ENCODE peak calls at places on chromosomes 13 and 19, in four cellular contexts. S, F, L and D are unnamed samples.

GRCh38 chr19:53998223-53998622 is 6.8 kb downstream of the CACNG6 start:
- DNase-seq in S (no peak), F (no peak), L (no peak), D (no peak)

GRCh38 chr13:49374585-49375290 is 69.1 kb downstream of the CAB39L start:
- DNase-seq in L (no peak), S (no peak), F (no peak), D (no peak)

GRCh38 chr19:2659856-2660432 is 42.5 kb downstream of the GNG7 start:
- DNase-seq in S (no peak), L (no peak), F (no peak), D (no peak)

GRCh38 chr19:49502866-49503581 is 6.8 kb downstream of the RPS11 start:
- DNase-seq in S (no peak), L (peak), F (no peak), D (no peak)

GRCh38 chr19:3494051-3494450 is 6.4 kb downstream of the DOHH start:
- DNase-seq in S (no peak), F (no peak), L (no peak), D (no peak)

GRCh38 chr13:112981361-112981905 is 12.4 kb downstream of the MCF2L start:
- DNase-seq in F (no peak), S (no peak), L (no peak), D (no peak)

GRCh38 chr19:43599635-43600295 is 3.4 kb downstream of the ZNF576 start:
- DNase-seq in L (no peak), S (no peak), F (no peak), D (no peak)

GRCh38 chr19:58054792-58055482 is 4.1 kb upstream of the ZNF135 start:
- DNase-seq in S (no peak), L (no peak), F (no peak), D (no peak)

GRCh38 chr19:51163257-51163656 is 21.2 kb downstream of the SIGLEC7 start:
- DNase-seq in L (no peak), S (no peak), F (no peak), D (no peak)

GRCh38 chr19:33507021-33507956 is 14.3 kb downstream of the PEPD start:
- DNase-seq in L (no peak), F (no peak), S (no peak), D (no peak)